ENCODE peak calls at places on chromosomes 1 and 21, in five cellular contexts. P is iris pigment epithelial cell, M is esophagus squamous epithelium, L is iPS-NIHi11, T is endothelial cell of umbilical vein. K is an unnamed sample.

GRCh38 chr21:29725025-29725736 is 214.6 kb downstream of the GRIK1 start:
- DNase-seq in P (no peak), M (no peak), L (no peak), T (no peak), K (peak; percentile 24)

GRCh38 chr1:26537951-26538352 is 8.4 kb downstream of the RPS6KA1 start:
- DNase-seq in P (peak; percentile 72), M (no peak), L (peak; percentile 64), T (no peak), K (peak; percentile 26)

GRCh38 chr1:235525314-235525713 is 21.1 kb upstream of the B3GALNT2 start:
- DNase-seq in P (peak; percentile 27), M (no peak), L (no peak), T (no peak), K (no peak)

GRCh38 chr21:27526451-27526850 is 559.6 kb upstream of the ADAMTS5 start:
- DNase-seq in P (no peak), M (no peak), L (no peak), T (no peak), K (no peak)

GRCh38 chr1:22731924-22732522 is 21.4 kb downstream of the EPHB2 start:
- DNase-seq in P (no peak), M (no peak), L (no peak), T (no peak), K (no peak)

GRCh38 chr1:33339413-33339812 is 18.5 kb upstream of the A3GALT2 start:
- DNase-seq in P (peak; percentile 53), M (no peak), L (no peak), T (no peak), K (no peak)

GRCh38 chr1:49765034-49765433 is 258.7 kb downstream of the AGBL4 start:
- DNase-seq in P (no peak), M (no peak), L (no peak), T (no peak), K (no peak)

GRCh38 chr1:46081206-46081605 is 51.2 kb downstream of the PIK3R3 start:
- DNase-seq in P (no peak), M (no peak), L (no peak), T (no peak), K (no peak)

GRCh38 chr1:188350104-188350503 is 1521.4 kb downstream of the PLA2G4A start:
- DNase-seq in P (no peak), M (no peak), L (no peak), T (no peak), K (no peak)

GRCh38 chr21:31557956-31558838 is 101.3 kb upstream of the SOD1 start:
- DNase-seq in P (peak; percentile 26), M (no peak), L (peak; percentile 27), T (no peak), K (peak; percentile 60)

GRCh38 chr21:42639646-42640152 is 13.7 kb upstream of the PDE9A start:
- DNase-seq in P (no peak), M (no peak), L (no peak), T (no peak), K (no peak)

GRCh38 chr1:108064255-108064654 is 99.3 kb upstream of the VAV3 start:
- DNase-seq in P (no peak), M (no peak), L (no peak), T (no peak), K (no peak)

GRCh38 chr1:211741799-211742198 is 66.4 kb upstream of the NEK2 start:
- DNase-seq in P (no peak), M (no peak), L (no peak), T (no peak), K (no peak)

GRCh38 chr1:212977781-212978645 is 27.7 kb downstream of the VASH2 start:
- DNase-seq in P (no peak), M (no peak), L (no peak), T (no peak), K (no peak)

GRCh38 chr1:212288614-212289013 is 3.4 kb downstream of the PPP2R5A start:
- DNase-seq in P (peak; percentile 51), M (no peak), L (no peak), T (peak; percentile 34), K (no peak)

GRCh38 chr1:241817331-241817792 is 30.6 kb upstream of the EXO1 start:
- DNase-seq in P (peak; percentile 94), M (no peak), L (no peak), T (no peak), K (no peak)

GRCh38 chr1:209363112-209363511 is 220.4 kb upstream of the CAMK1G start:
- DNase-seq in P (no peak), M (no peak), L (peak; percentile 25), T (no peak), K (peak; percentile 13)

GRCh38 chr1:90133133-90133532 is 138.2 kb downstream of the ZNF326 start:
- DNase-seq in P (peak; percentile 21), M (no peak), L (peak; percentile 37), T (peak; percentile 35), K (peak; percentile 32)

GRCh38 chr21:44089001-44089911 is 17.9 kb upstream of the PWP2 start:
- DNase-seq in P (no peak), M (no peak), L (no peak), T (no peak), K (no peak)

GRCh38 chr21:25369524-25370300 is 237.6 kb downstream of the MRPL39 start:
- DNase-seq in P (peak; percentile 52), M (no peak), L (no peak), T (no peak), K (no peak)

GRCh38 chr21:29163381-29164115 is 33.1 kb downstream of the MAP3K7CL start:
- DNase-seq in P (no peak), M (no peak), L (no peak), T (no peak), K (no peak)